ENCODE peak calls at places on chromosomes 7 and 10, in five cellular contexts. T is transverse colon; O is brain microvascular endothelial cell; Z is CD4-positive, alpha-beta T cell; Y is mucosa of descending colon. C is an unnamed sample.

GRCh38 chr10:132162590-132163277 is 24.0 kb upstream of the DPYSL4 start:
- DNase-seq in O (no peak), Z (no peak), T (peak; percentile 35), Y (peak; percentile 66), C (no peak)

GRCh38 chr7:45655539-45655938 is 81.4 kb downstream of the ADCY1 start:
- DNase-seq in T (no peak), Y (no peak), O (no peak), Z (no peak), C (no peak)

GRCh38 chr10:51907342-51907741 is 207.9 kb upstream of the CSTF2T start:
- DNase-seq in O (no peak), T (no peak), Y (no peak), Z (no peak), C (no peak)

GRCh38 chr7:23680417-23681405 is 712 bp downstream of the FAM221A start:
- DNase-seq in O (peak; percentile 24), Z (peak; percentile 17), Y (peak; percentile 85), T (peak; percentile 83), C (no peak)

GRCh38 chr7:34838329-34838728 is 180.3 kb downstream of the NPSR1 start:
- DNase-seq in Y (no peak), Z (no peak), O (no peak), T (no peak), C (no peak)

GRCh38 chr10:12541446-12542067 is 192.2 kb downstream of the CAMK1D start:
- DNase-seq in O (no peak), Z (no peak), Y (no peak), T (no peak), C (no peak)

GRCh38 chr10:133481657-133482056 is 27.9 kb downstream of the SCART1 start:
- DNase-seq in O (no peak), T (no peak), Y (no peak), Z (no peak), C (no peak)

GRCh38 chr7:148584154-148584827 is 6.3 kb upstream of the C7orf33 start:
- DNase-seq in Z (no peak), Y (no peak), T (no peak), O (no peak), C (no peak)

GRCh38 chr7:74475987-74476350 is 22.3 kb downstream of the GTF2IRD1 start:
- DNase-seq in Z (no peak), T (no peak), O (no peak), Y (no peak), C (no peak)

GRCh38 chr10:61271127-61271780 is 181.9 kb downstream of the TMEM26 start:
- DNase-seq in O (peak; percentile 60), Y (no peak), T (no peak), Z (no peak), C (peak; percentile 64)

GRCh38 chr7:42932861-42933591 is 850 bp downstream of the MRPL32 start:
- DNase-seq in Z (no peak), T (no peak), Y (no peak), O (no peak), C (no peak)
- TF ChIP-seq CTCF in Z (no peak), T (no peak), Y (no peak), O (no peak), C (no peak)

GRCh38 chr10:6953131-6953834 is 373.2 kb upstream of the PRKCQ start:
- DNase-seq in Y (peak; percentile 23), Z (no peak), O (no peak), T (no peak), C (no peak)

GRCh38 chr10:6956562-6956961 is 376.5 kb upstream of the PRKCQ start:
- DNase-seq in Y (no peak), Z (no peak), O (no peak), T (no peak), C (no peak)

GRCh38 chr10:6958723-6959122 is 378.6 kb upstream of the PRKCQ start:
- DNase-seq in O (no peak), T (no peak), Z (no peak), Y (no peak), C (no peak)

GRCh38 chr10:6958254-6958653 is 378.2 kb upstream of the PRKCQ start:
- DNase-seq in T (no peak), Y (no peak), O (no peak), Z (no peak), C (no peak)

DNA sequence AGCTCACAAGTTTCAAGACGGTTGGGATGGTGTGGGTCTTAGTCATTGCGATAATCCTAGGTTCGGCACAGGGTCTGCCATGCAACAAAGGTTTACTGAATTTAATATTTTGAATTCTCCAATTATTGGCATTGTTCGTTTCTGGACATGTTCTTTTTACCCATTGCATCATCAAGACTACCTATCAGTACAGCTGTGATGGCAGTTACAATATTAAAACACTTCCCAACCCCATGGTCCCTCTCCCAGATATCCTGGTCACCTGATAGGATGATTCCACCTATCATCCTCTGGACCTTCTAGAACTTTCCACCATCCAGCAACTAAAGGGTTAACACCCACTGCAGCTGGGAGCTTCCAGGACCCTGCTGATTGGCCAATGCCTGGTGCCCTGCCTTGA is 377.8 kb upstream of the PRKCQ start:
- DNase-seq in Z (no peak), T (no peak), O (no peak), Y (no peak), C (no peak)
- TF ChIP-seq CTCF in Z (no peak), T (no peak), O (no peak), Y (no peak), C (no peak)

DNA sequence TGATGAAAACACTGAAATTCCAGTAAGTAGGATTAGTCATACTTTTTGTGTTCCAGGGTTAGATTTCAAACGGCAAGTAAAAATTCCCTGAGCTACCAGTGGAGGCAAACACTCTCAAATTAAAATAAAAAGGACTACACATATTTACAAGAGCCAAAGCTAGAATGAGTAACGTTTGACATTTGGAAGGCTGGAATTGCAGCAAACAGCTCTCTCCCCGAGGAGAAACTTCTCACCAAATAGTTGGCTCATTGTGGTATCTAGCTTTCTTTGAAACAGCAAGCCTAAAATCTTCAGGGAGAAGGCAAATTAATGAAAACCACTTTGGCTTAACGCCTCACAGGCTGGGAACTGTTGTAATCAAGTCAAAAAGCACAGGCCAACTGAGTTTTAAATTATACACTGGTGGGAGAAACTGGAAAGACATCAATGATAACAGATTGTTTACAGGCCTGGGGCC is 288.3 kb downstream of the SNX13 start:
- DNase-seq in Z (no peak), T (no peak), Y (no peak), O (peak; percentile 63), C (peak; percentile 87)
- TF ChIP-seq CTCF in Z (no peak), T (no peak), Y (no peak), O (peak; percentile 47), C (peak; percentile 70)

GRCh38 chr10:99698504-99699080 is 33.3 kb downstream of the COX15 start:
- DNase-seq in O (no peak), Z (no peak), T (no peak), Y (no peak), C (no peak)
- TF ChIP-seq CTCF in O (peak; percentile 52), Z (peak; percentile 15), T (no peak), Y (no peak), C (peak; percentile 27)

GRCh38 chr7:31151849-31152248 is 99.7 kb downstream of the ADCYAP1R1 start:
- DNase-seq in O (no peak), T (no peak), Z (no peak), Y (no peak), C (no peak)
- TF ChIP-seq CTCF in O (no peak), T (no peak), Z (no peak), Y (no peak), C (no peak)

GRCh38 chr7:18902892-18903291 is 214.5 kb downstream of the TWIST1 start:
- DNase-seq in Z (no peak), T (no peak), Y (no peak), O (no peak), C (no peak)

GRCh38 chr7:18903676-18904075 is 213.8 kb downstream of the TWIST1 start:
- DNase-seq in Y (no peak), Z (no peak), O (no peak), T (no peak), C (no peak)

GRCh38 chr7:18901881-18902280 is 215.6 kb downstream of the TWIST1 start:
- DNase-seq in O (no peak), Z (no peak), T (no peak), Y (no peak), C (no peak)

GRCh38 chr7:18901351-18901750 is 216.1 kb downstream of the TWIST1 start:
- DNase-seq in Y (no peak), T (no peak), Z (no peak), O (no peak), C (no peak)

GRCh38 chr7:18906901-18907300 is 210.5 kb downstream of the TWIST1 start:
- DNase-seq in T (no peak), Z (no peak), Y (no peak), O (no peak), C (no peak)
- TF ChIP-seq CTCF in T (no peak), Z (no peak), Y (no peak), O (peak; percentile 23), C (no peak)